ENCODE peak calls at places on chromosomes 6 and 20, in six cellular contexts. H, E, G, Z, M and F are unnamed samples.

GRCh38 chr6:150813993-150814359 is 51.5 kb upstream of the MTHFD1L start:
- DNase-seq in G (peak), M (peak), E (no peak), Z (no peak), H (peak), F (peak)

GRCh38 chr6:36290668-36291620 is 21.1 kb downstream of the PNPLA1 start:
- DNase-seq in G (peak), E (no peak), M (peak), H (peak), Z (peak), F (no peak)

GRCh38 chr6:3628143-3628840 is 123.2 kb downstream of the PXDC1 start:
- DNase-seq in Z (no peak), H (no peak), M (no peak), E (no peak), G (no peak), F (no peak)

GRCh38 chr6:109236140-109237081 is 141.1 kb downstream of the CEP57L1 start:
- DNase-seq in E (no peak), H (no peak), M (no peak), G (peak), Z (no peak), F (no peak)

GRCh38 chr6:70241991-70242420 is 60.9 kb downstream of the COL9A1 start:
- DNase-seq in M (no peak), E (no peak), G (peak), H (no peak), Z (no peak), F (no peak)

GRCh38 chr20:31454374-31454773 is 13.9 kb downstream of the DEFB123 start:
- DNase-seq in M (no peak), G (no peak), Z (no peak), H (no peak), E (no peak), F (no peak)

GRCh38 chr20:62872863-62873261 is 11.2 kb upstream of the TCFL5 start:
- DNase-seq in H (no peak), E (no peak), G (no peak), M (no peak), Z (no peak), F (no peak)

GRCh38 chr6:153131037-153131981 is at the start of gene RGS17:
- DNase-seq in E (peak), G (peak), Z (peak), M (peak), H (peak), F (peak)

GRCh38 chr6:140105857-140106256 is 731.4 kb upstream of the CITED2 start:
- DNase-seq in G (peak), M (peak), Z (no peak), E (peak), H (peak), F (peak)

GRCh38 chr6:208379-208778 is 83.9 kb upstream of the DUSP22 start:
- DNase-seq in M (no peak), G (no peak), Z (no peak), E (no peak), H (no peak), F (no peak)

GRCh38 chr20:53872561-53873248 is 197.7 kb downstream of the BCAS1 start:
- DNase-seq in E (no peak), M (no peak), H (peak), Z (no peak), G (no peak), F (peak)

GRCh38 chr20:57708694-57709673 is 831 bp downstream of the PMEPA1 start:
- DNase-seq in G (peak), Z (no peak), E (no peak), H (peak), M (no peak), F (no peak)

GRCh38 chr6:5125152-5126006 is 40.2 kb downstream of the PPP1R3G start:
- DNase-seq in M (no peak), E (no peak), H (peak), Z (no peak), G (peak), F (peak)

GRCh38 chr6:22424196-22424595 is 127.4 kb upstream of the PRL start:
- DNase-seq in H (peak), G (no peak), E (no peak), Z (no peak), M (no peak), F (no peak)

GRCh38 chr6:44576132-44576601 is 188.7 kb downstream of the CDC5L start:
- DNase-seq in Z (no peak), H (peak), G (no peak), M (no peak), E (no peak), F (peak)

GRCh38 chr6:12324096-12324495 is 33.9 kb downstream of the EDN1 start:
- DNase-seq in E (no peak), G (peak), H (peak), Z (no peak), M (peak), F (peak)

GRCh38 chr6:72850469-72850868 is 228.6 kb downstream of the KCNQ5 start:
- DNase-seq in G (no peak), M (no peak), E (no peak), Z (no peak), H (no peak), F (no peak)

GRCh38 chr6:42409582-42409981 is 42.1 kb downstream of the TRERF1 start:
- DNase-seq in M (no peak), E (no peak), Z (no peak), G (no peak), H (no peak), F (no peak)

GRCh38 chr20:20052074-20052970 is at the start of the genes CFAP61 and CRNKL1:
- DNase-seq in E (peak), M (peak), Z (peak), G (peak), H (peak), F (peak)

GRCh38 chr20:42352096-42352495 is 733.9 kb upstream of the CHD6 start:
- DNase-seq in H (no peak), G (no peak), M (no peak), Z (no peak), E (no peak), F (no peak)

GRCh38 chr6:42627674-42628073 is 63.8 kb downstream of the UBR2 start:
- DNase-seq in H (peak), G (no peak), Z (no peak), M (no peak), E (no peak), F (no peak)

GRCh38 chr20:4717816-4718215 is 3.9 kb upstream of the PRND start:
- DNase-seq in G (no peak), Z (no peak), M (no peak), E (no peak), H (no peak), F (peak)

GRCh38 chr20:49768204-49769124 is 44.2 kb upstream of the SLC9A8 start:
- DNase-seq in G (peak), Z (peak), E (peak), M (peak), H (peak), F (peak)

GRCh38 chr20:5658897-5659296 is 91.3 kb upstream of the SHLD1 start:
- DNase-seq in G (peak), H (peak), E (peak), Z (peak), M (peak), F (peak)

GRCh38 chr6:151698921-151699705 is 108.4 kb upstream of the ESR1 start:
- DNase-seq in Z (no peak), E (no peak), G (no peak), M (no peak), H (no peak), F (no peak)

GRCh38 chr6:49325901-49326300 is 137.2 kb downstream of the MMUT start:
- DNase-seq in Z (no peak), M (no peak), E (no peak), G (no peak), H (peak), F (peak)

GRCh38 chr6:41150671-41151070 is 3.5 kb downstream of the TREML1 start:
- DNase-seq in G (no peak), M (no peak), Z (no peak), E (no peak), H (no peak), F (no peak)

GRCh38 chr6:5766260-5766659 is 240.5 kb downstream of the NRN1 start:
- DNase-seq in M (no peak), H (no peak), E (no peak), Z (no peak), G (no peak), F (no peak)

GRCh38 chr20:965956-966355 is 36.2 kb downstream of the RSPO4 start:
- DNase-seq in H (no peak), E (no peak), Z (no peak), M (no peak), G (no peak), F (no peak)

GRCh38 chr6:54493138-54493537 is 184.9 kb downstream of the TINAG start:
- DNase-seq in G (no peak), M (peak), H (peak), Z (peak), E (no peak), F (peak)

GRCh38 chr6:84568971-84569370 is 195.4 kb downstream of the TBX18 start:
- DNase-seq in E (no peak), G (peak), Z (peak), H (peak), M (no peak), F (peak)
- TF ChIP-seq CTCF in E (peak), G (peak), Z (peak), H (peak), M (peak), F (peak)

DNA sequence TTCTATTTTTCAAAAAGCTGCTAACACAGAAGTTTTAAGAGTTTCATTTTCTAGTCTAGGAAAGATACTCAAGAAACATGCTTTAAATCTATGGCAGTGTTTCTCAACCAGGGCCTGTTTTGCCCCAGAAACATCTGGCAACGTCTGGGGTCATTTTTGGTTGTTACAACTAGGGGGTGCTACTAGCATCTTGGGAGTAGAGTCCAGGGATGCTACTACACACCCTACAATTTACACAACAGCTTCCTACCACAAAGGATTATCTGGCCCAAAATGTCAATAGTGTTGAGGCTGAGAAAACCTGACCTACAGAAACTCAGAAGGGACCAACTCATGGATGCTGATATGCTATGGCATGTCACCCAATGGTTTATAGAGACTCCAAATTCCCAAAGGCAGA is 24.4 kb downstream of the SERAC1 start:
- DNase-seq in E (no peak), H (peak), Z (no peak), G (no peak), M (peak), F (no peak)
- TF ChIP-seq CTCF in E (no peak), H (peak), Z (peak), G (peak), M (peak), F (peak)

GRCh38 chr20:10476319-10476724 is 41.2 kb downstream of the SLX4IP start:
- DNase-seq in G (no peak), H (peak), Z (no peak), E (no peak), M (no peak), F (no peak)

GRCh38 chr20:10478205-10478604 is 43.1 kb downstream of the SLX4IP start:
- DNase-seq in G (no peak), E (no peak), M (no peak), H (no peak), Z (no peak), F (no peak)

GRCh38 chr20:10475225-10475624 is 40.1 kb downstream of the SLX4IP start:
- DNase-seq in M (no peak), G (no peak), Z (no peak), H (peak), E (no peak), F (no peak)

GRCh38 chr20:10478930-10479329 is 43.8 kb downstream of the SLX4IP start:
- DNase-seq in M (no peak), H (no peak), E (no peak), G (no peak), Z (no peak), F (no peak)

DNA sequence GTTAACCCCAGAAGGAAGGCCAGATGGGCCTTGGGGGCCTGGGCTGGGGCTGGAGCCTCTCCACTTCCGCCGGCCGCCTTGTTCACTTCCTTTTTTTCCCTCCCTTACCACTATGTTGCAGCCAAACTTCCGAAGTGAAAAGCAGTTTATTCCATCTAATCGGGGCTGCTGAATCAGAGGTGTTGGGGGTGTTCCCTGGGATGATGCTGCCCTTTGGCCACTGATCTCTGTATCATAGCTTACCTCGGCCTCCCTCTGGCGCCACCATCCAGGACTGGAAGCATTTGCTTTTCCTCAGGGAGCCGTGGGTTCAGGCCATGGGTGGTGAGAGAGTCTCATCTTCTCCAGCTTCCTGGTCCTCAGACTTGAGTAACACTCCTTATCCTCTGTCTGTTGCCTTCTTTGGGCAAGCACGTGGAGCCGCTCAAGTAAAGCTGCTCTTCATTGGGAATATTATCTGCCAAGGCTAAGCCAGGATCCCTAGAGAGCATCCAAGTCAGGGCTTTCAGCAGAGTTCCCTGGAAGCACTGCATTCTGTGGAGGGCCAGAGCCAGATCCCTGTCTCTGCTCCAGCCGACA is 39.6 kb downstream of the SLX4IP start:
- DNase-seq in E (peak), Z (no peak), H (no peak), M (no peak), G (no peak), F (no peak)
- TF ChIP-seq CTCF in E (no peak), Z (no peak), H (no peak), M (no peak), G (no peak), F (no peak)

GRCh38 chr6:154800338-154800737 is 67.1 kb downstream of the SCAF8 start:
- DNase-seq in G (no peak), E (no peak), Z (no peak), H (no peak), M (no peak), F (no peak)

GRCh38 chr6:154806804-154807203 is 73.6 kb downstream of the SCAF8 start:
- DNase-seq in E (no peak), G (no peak), Z (no peak), H (no peak), M (no peak), F (peak)

GRCh38 chr6:154805288-154805911 is 72.2 kb downstream of the SCAF8 start:
- DNase-seq in H (peak), E (no peak), G (peak), M (peak), Z (peak), F (peak)
- TF ChIP-seq CTCF in H (peak), E (peak), G (peak), M (peak), Z (peak), F (peak)